ENCODE peak calls at places on chromosomes 5 and 9, in four cellular contexts. X, Q, F and V are unnamed samples. For H3K9me3, the result is how much of the 10 kb centered on the place peaks cover.

GRCh38 chr5:126961128-126961527 is 69.2 kb downstream of the MARCHF3 start:
- DNase-seq in Q (no peak), F (no peak), X (no peak), V (no peak)

GRCh38 chr9:120894404-120895226 is 17.6 kb upstream of the PHF19 start:
- DNase-seq in Q (peak), F (peak), X (no peak), V (peak)

GRCh38 chr5:135566422-135567416 is 12.1 kb downstream of the CXCL14 start:
- DNase-seq in Q (no peak), X (no peak), F (no peak), V (no peak)

GRCh38 chr9:70117835-70118319 is 74.2 kb downstream of the MAMDC2 start:
- DNase-seq in F (no peak), Q (no peak), X (no peak), V (no peak)

GRCh38 chr5:147558131-147558730 is 48.4 kb upstream of the DPYSL3 start:
- DNase-seq in X (no peak), Q (no peak), F (no peak), V (no peak)

GRCh38 chr5:180135128-180135955 is 63.8 kb upstream of the RNF130 start:
- DNase-seq in Q (peak), F (no peak), X (peak), V (no peak)

GRCh38 chr5:172453206-172453985 is 929 bp downstream of the SH3PXD2B start:
- DNase-seq in F (peak), X (peak), Q (no peak), V (peak)

GRCh38 chr9:35871514-35871913 is 1.3 kb upstream of the OR13J1 start:
- DNase-seq in Q (no peak), X (no peak), F (no peak), V (no peak)

DNA sequence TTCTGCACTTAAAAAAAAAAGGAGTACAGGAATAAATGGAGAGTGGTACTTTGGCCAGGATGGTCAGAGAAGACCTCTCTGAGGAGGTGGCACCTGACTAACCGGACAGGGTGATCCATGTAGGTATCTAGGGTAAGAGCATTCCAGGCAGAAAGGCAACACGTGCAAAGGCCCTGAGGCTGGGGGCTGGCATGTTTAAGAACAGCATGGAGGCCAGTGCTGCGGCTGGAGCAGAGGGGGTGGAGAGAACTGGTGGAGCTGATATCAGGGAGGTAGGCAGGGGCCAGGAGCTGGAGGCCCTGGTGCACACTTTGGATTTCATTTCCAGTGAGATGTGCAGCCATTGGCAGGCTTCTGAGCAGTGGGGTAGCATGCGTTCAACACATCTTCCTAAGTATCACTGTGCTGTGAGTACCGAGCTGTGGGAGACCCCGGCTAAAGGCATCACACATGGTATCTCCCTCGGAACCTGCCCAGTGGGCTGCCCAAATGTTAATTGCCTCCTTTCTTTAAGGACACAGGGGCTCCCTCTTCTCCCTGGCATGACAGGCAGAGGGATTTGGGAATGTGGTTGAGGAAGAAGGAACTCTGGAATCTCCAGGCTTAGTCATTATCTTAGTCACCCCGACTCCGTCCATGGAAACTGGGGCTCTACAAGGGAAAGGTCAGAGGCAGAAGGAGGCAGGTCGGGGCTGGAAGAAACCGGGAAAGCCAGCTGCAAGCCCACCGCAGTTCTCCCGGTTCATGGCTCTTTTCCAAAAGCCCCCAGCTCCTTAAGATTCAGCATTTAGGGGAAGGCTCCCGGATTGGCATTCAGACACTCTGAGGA is 18.5 kb downstream of the SLC6A7 start:
- DNase-seq in Q (no peak), F (no peak), X (no peak), V (no peak)
- H3K9me3 ChIP-seq in Q (under half), F (under half), X (under half), V (under half)

GRCh38 chr9:136389396-136389795 is 10.6 kb downstream of the SNAPC4 start:
- DNase-seq in Q (no peak), X (no peak), F (no peak), V (no peak)
- H3K27ac ChIP-seq in Q (no peak), X (no peak), F (no peak), V (no peak)

GRCh38 chr9:95092321-95093072 is 225.0 kb downstream of the FANCC start:
- DNase-seq in Q (no peak), F (no peak), X (peak), V (no peak)

GRCh38 chr9:95091971-95092320 is 225.6 kb downstream of the FANCC start:
- DNase-seq in Q (no peak), F (no peak), X (no peak), V (no peak)

GRCh38 chr9:95096381-95096780 is 221.1 kb downstream of the FANCC start:
- DNase-seq in X (no peak), Q (no peak), F (no peak), V (no peak)

GRCh38 chr9:95095619-95096355 is 221.7 kb downstream of the FANCC start:
- DNase-seq in Q (no peak), X (no peak), F (no peak), V (no peak)

GRCh38 chr9:95094002-95094401 is 223.5 kb downstream of the FANCC start:
- DNase-seq in X (no peak), F (no peak), Q (no peak), V (no peak)
- H3K9me3 ChIP-seq in X (under half), F (under half), Q (under half), V (under half)

GRCh38 chr9:111041902-111042301 is 3.6 kb upstream of the LPAR1 start:
- DNase-seq in Q (no peak), F (no peak), X (no peak), V (no peak)
- H3K27ac ChIP-seq in Q (no peak), F (no peak), X (no peak), V (no peak)

GRCh38 chr5:165405340-165405739 is 1899.9 kb downstream of the MAT2B start:
- DNase-seq in X (no peak), Q (no peak), F (no peak), V (no peak)

GRCh38 chr5:165407352-165407751 is 1901.9 kb downstream of the MAT2B start:
- DNase-seq in F (no peak), X (no peak), Q (no peak), V (no peak)

GRCh38 chr5:165404917-165405316 is 1899.5 kb downstream of the MAT2B start:
- DNase-seq in X (no peak), F (no peak), Q (no peak), V (no peak)

GRCh38 chr5:165410476-165410875 is 1905.1 kb downstream of the MAT2B start:
- DNase-seq in Q (no peak), F (no peak), X (no peak), V (no peak)
- H3K9me3 ChIP-seq in Q (under half), F (under half), X (under half), V (under half)

GRCh38 chr9:95365766-95366165 is 48.3 kb upstream of the FANCC start:
- DNase-seq in F (no peak), X (no peak), Q (no peak), V (no peak)

GRCh38 chr9:95363051-95363841 is 45.7 kb upstream of the FANCC start:
- DNase-seq in Q (no peak), F (no peak), X (no peak), V (no peak)

GRCh38 chr9:95366731-95367325 is 49.3 kb upstream of the FANCC start:
- DNase-seq in Q (no peak), F (no peak), X (no peak), V (no peak)

GRCh38 chr9:95360866-95361265 is 43.4 kb upstream of the FANCC start:
- DNase-seq in X (no peak), Q (no peak), F (no peak), V (no peak)
- H3K27ac ChIP-seq in X (no peak), Q (no peak), F (no peak), V (no peak)

DNA sequence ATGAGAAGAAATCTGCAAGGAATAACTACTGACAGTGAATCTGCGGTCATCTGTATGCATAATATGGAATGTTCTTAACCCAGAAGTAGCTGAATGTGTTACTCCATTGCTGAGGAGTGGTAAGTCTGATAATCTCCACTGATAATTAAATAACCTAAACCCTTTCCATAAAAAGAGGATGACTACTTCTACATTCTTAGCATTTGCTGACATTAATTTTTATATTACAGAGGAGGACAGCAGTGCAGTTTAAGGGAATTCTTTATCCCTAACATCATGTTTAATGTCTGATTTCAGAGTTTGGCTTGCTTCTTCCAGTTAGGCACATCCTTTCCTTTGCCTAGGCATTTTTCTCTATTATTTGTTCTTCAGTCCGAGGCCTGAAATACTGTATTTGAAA is 52.2 kb downstream of the CDC42SE2 start:
- DNase-seq in Q (no peak), F (no peak), X (no peak), V (no peak)
- H3K9me3 ChIP-seq in Q (under half), F (under half), X (under half), V (under half)

DNA sequence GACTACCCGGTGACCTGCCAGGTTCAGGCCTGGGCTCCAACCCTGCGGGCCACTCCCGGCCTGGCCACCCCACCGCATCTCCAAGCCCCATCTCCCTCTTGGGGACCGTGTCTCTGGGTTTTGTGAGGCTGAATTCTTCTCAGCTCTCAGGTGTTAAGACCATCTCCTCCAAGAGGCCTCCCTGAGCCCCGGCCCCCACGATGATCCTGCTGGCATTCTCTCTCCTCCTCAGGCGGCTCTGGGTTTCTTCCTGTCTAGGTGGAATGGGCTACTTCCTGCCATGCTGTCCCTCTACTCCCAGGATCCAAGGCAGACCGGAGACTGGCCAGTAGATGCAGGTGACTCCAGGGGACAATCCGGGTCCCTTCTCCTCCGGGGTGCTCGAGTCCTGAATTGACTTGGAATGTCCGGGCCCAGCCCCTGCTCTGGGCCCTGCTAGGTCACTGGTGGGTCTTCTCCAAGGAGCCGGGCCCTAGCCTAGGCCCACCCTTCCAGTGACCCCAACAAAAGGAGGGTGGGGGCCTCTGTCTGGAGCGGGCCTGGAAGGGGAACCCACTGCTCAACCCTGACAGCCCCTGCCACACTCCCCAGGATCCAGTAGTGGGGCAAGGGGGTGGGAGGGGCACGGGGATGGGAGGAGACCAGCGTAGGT is 219.8 kb downstream of the C9orf50 start:
- DNase-seq in F (peak), Q (peak), X (no peak), V (no peak)
- H3K27ac ChIP-seq in F (no peak), Q (peak), X (no peak), V (peak)